ENCODE peak calls at places on chromosomes 5 and 9, in six cellular contexts. N is aorta, U is pancreas, E is neural progenitor cell, Z is left lung, Y is stomach. K is an unnamed sample.
A peak's percentile ranks its signal among the peaks of the same experiment; 100 is the strongest.

GRCh38 chr5:37637165-37637845 is 202.5 kb downstream of the GDNF start:
- DNase-seq in Y (no peak), Z (no peak), U (no peak), E (no peak), N (no peak), K (no peak)

GRCh38 chr9:136691316-136692189 is 4.3 kb upstream of the AGPAT2 start:
- DNase-seq in U (no peak), Y (no peak), Z (no peak), N (no peak), E (peak; percentile 51), K (no peak)

GRCh38 chr9:136694865-136695247 is 7.6 kb upstream of the AGPAT2 start:
- DNase-seq in E (no peak), U (peak; percentile 61), N (no peak), Y (no peak), Z (no peak), K (no peak)

GRCh38 chr5:42021119-42021518 is 96.0 kb downstream of the FBXO4 start:
- DNase-seq in Z (no peak), Y (no peak), E (no peak), U (no peak), N (no peak), K (no peak)

GRCh38 chr9:20473566-20474116 is 148.7 kb downstream of the MLLT3 start:
- DNase-seq in N (no peak), Z (no peak), U (no peak), E (no peak), Y (no peak), K (no peak)

GRCh38 chr9:93110400-93110855 is 14.4 kb downstream of the CARD19 start:
- DNase-seq in Z (peak; percentile 75), N (peak; percentile 64), E (no peak), Y (no peak), U (peak; percentile 55), K (peak; percentile 67)

GRCh38 chr5:112630246-112631009 is 107.3 kb upstream of the APC start:
- DNase-seq in E (no peak), Z (no peak), U (no peak), N (no peak), Y (no peak), K (no peak)

GRCh38 chr5:114782217-114782616 is 387.5 kb downstream of the TRIM36 start:
- DNase-seq in U (no peak), E (no peak), N (no peak), Y (no peak), Z (no peak), K (no peak)

GRCh38 chr5:107352576-107352975 is 318.2 kb downstream of the EFNA5 start:
- DNase-seq in Z (no peak), E (no peak), N (no peak), U (no peak), Y (no peak), K (no peak)

GRCh38 chr9:16848189-16848588 is 22.3 kb downstream of the BNC2 start:
- DNase-seq in Z (no peak), E (peak; percentile 26), Y (no peak), U (no peak), N (no peak), K (no peak)

GRCh38 chr5:169667896-169668674 is 31.0 kb downstream of the DOCK2 start:
- DNase-seq in Z (no peak), E (no peak), N (no peak), U (no peak), Y (no peak), K (no peak)

GRCh38 chr9:5843450-5844249 is 10.7 kb upstream of the ERMP1 start:
- DNase-seq in U (no peak), Z (no peak), Y (no peak), E (no peak), N (no peak), K (no peak)

GRCh38 chr5:126490167-126490937 is 67.1 kb downstream of the GRAMD2B start:
- DNase-seq in U (no peak), E (peak; percentile 79), Y (no peak), N (no peak), Z (no peak), K (no peak)

GRCh38 chr9:5620494-5620893 is 8.4 kb upstream of the RIC1 start:
- DNase-seq in Y (no peak), U (no peak), N (no peak), Z (no peak), E (no peak), K (no peak)

GRCh38 chr5:124438390-124439380 is 307.8 kb downstream of the ZNF608 start:
- DNase-seq in E (peak; percentile 37), Y (no peak), U (no peak), N (no peak), Z (no peak), K (no peak)

GRCh38 chr9:120394058-120394669 is 185.8 kb downstream of the CDK5RAP2 start:
- DNase-seq in U (no peak), N (no peak), Z (no peak), E (no peak), Y (no peak), K (no peak)

GRCh38 chr9:73152445-73152844 is 780 bp downstream of the ANXA1 start:
- DNase-seq in N (no peak), E (no peak), U (no peak), Y (no peak), Z (no peak), K (no peak)

GRCh38 chr9:129236441-129237145 is 58.5 kb upstream of the IER5L start:
- DNase-seq in N (peak; percentile 63), U (no peak), E (no peak), Z (peak; percentile 48), Y (no peak), K (no peak)

GRCh38 chr9:136856541-136857141 is 4.5 kb downstream of the MAMDC4 start:
- DNase-seq in N (no peak), E (no peak), Y (peak; percentile 25), U (peak; percentile 52), Z (peak; percentile 66), K (no peak)

GRCh38 chr9:38296853-38297252 is 95.6 kb upstream of the ALDH1B1 start:
- DNase-seq in E (no peak), U (no peak), Z (no peak), Y (no peak), N (no peak), K (no peak)

GRCh38 chr9:98728500-98728899 is 19.8 kb upstream of the GABBR2 start:
- DNase-seq in Z (no peak), E (no peak), U (no peak), N (no peak), Y (no peak), K (no peak)

GRCh38 chr5:851076-851475 is 290 bp upstream of the ZDHHC11 start:
- DNase-seq in Z (peak; percentile 76), U (peak; percentile 48), E (no peak), Y (no peak), N (peak; percentile 68), K (peak; percentile 64)

GRCh38 chr5:79886456-79886855 is 104.6 kb downstream of the MTX3 start:
- DNase-seq in U (no peak), N (no peak), E (no peak), Y (no peak), Z (no peak), K (no peak)

GRCh38 chr9:122777935-122778671 is 10.6 kb upstream of the OR5C1 start:
- DNase-seq in E (no peak), U (no peak), Y (no peak), N (no peak), Z (no peak), K (no peak)

DNA sequence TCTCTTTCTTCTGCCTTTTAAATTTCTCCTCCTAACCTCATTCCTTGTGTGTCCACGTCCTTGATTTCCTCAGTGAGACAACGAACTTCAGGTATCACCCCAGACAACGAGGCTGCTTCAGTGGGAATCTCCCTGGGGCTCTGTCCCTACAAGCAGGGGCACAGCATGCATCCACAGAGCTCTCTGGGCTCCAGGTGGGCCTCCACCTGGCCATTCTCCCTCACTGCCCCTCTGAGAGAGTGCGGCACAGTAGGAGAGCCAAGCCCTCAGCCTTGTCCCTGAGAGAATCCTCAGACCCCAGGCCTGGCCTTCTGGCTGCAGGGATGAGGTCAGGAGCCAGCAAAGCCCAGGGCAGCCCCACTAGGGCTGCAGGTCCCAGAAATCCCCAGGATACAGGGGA is 105.3 kb downstream of the LHFPL2 start:
- DNase-seq in Y (no peak), U (no peak), E (no peak), N (no peak), Z (no peak), K (no peak)
- H3K4me1 ChIP-seq in Y (peaks cover 8% of the 10 kb centered on the region), U (no peaks in the 10 kb centered on the region), E (peaks cover 23% of the 10 kb centered on the region), N (peaks cover 7% of the 10 kb centered on the region), Z (peaks cover 64% of the 10 kb centered on the region), K (peaks cover 13% of the 10 kb centered on the region)

GRCh38 chr5:50791813-50792212 is 125.4 kb downstream of the PARP8 start:
- DNase-seq in N (no peak), Y (no peak), U (no peak), Z (no peak), E (no peak), K (no peak)

DNA sequence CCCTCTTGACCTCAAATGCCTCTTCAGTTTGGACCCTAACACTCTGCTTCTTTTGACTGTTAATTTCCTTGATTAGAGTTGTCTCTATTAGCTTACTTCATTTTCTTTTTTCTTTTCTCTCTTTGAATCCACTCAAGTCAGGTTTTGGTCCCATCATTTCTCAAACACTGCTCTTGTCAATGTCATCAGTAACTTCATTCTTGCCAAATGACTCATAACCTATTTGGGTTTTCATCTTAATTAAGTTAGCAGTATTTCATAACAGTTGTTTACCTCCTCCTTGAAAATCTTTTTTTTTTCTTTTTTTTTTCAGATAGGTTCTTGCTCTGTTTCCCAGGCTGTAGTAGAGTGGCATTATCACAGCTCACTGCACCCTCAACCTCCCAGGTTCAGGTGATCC is 119.6 kb downstream of the PARP8 start:
- DNase-seq in U (no peak), N (no peak), Y (no peak), Z (no peak), E (no peak), K (no peak)
- H3K36me3 ChIP-seq in U (peaks cover 10% of the 10 kb centered on the region), N (no peaks in the 10 kb centered on the region), Y (peaks cover 53% of the 10 kb centered on the region), Z (peaks cover 55% of the 10 kb centered on the region), E (no peaks in the 10 kb centered on the region), K (peaks cover 20% of the 10 kb centered on the region)

GRCh38 chr9:2605246-2605645 is 16.3 kb upstream of the VLDLR start:
- DNase-seq in Y (no peak), Z (no peak), U (no peak), E (no peak), N (no peak), K (no peak)

GRCh38 chr9:2602704-2603116 is 18.9 kb upstream of the VLDLR start:
- DNase-seq in Y (no peak), Z (no peak), E (no peak), N (no peak), U (no peak), K (no peak)

GRCh38 chr9:2600307-2600706 is 21.3 kb upstream of the VLDLR start:
- DNase-seq in N (no peak), Z (no peak), Y (no peak), E (no peak), U (no peak), K (no peak)

GRCh38 chr9:2601785-2602378 is 19.7 kb upstream of the VLDLR start:
- DNase-seq in U (no peak), Z (no peak), Y (no peak), E (no peak), N (no peak), K (no peak)

DNA sequence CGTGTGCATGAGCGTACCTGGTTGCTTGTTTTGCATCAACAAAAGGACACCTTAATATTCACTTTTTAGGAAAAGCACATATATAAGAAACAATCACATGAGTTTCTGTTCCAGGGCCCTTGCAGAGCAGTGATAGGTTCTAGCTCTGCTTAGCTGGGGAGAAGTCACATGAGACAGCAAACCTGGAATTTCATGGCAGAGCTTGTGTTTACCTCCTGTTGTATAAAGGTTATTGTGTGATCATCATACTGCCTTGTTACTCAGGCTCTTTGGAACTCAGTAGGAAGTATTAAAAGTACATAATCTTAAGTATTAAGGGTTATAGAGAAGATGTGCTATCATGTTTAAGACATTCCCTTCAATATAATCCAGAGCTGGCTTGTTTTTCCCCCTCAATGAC is 18.0 kb upstream of the VLDLR start:
- DNase-seq in U (no peak), E (no peak), N (no peak), Y (no peak), Z (no peak), K (no peak)
- H3K4me3 ChIP-seq in U (no peak overlapping the region), E (no peak overlapping the region), N (no peak overlapping the region), Y (no peak overlapping the region), Z (no peak overlapping the region), K (no peak overlapping the region)

GRCh38 chr9:133881671-133882381 is 110.3 kb downstream of the VAV2 start:
- DNase-seq in Z (no peak), N (no peak), E (no peak), Y (no peak), U (peak; percentile 76), K (no peak)
- H3K4me1 ChIP-seq in Z (no peaks in the 10 kb centered on the region), N (no peaks in the 10 kb centered on the region), E (peaks cover 24% of the 10 kb centered on the region), Y (no peaks in the 10 kb centered on the region), U (peaks cover 14% of the 10 kb centered on the region), K (no peaks in the 10 kb centered on the region)